ENCODE peak calls at places on chromosomes 13 and 19, in nine cellular contexts. U is dermis microvascular lymphatic vessel endothelial cell; E is ELR; X is AG10803; M is activated naive CD8-positive, alpha-beta T cell treated with anti-CD3 and anti-CD28 coated beads for 36 hours; C is AG20443; F is HT1080; Y is 8988T; O is T-helper 2 cell. K is an unnamed sample.

GRCh38 chr13:44860427-44860826 is 128.8 kb downstream of the NUFIP1 start:
- DNase-seq in X (no peak), E (no peak), M (no peak), U (no peak), O (no peak), Y (no peak), F (no peak), C (no peak), K (no peak)

GRCh38 chr19:52533901-52534300 is 6.4 kb downstream of the ZNF808 start:
- DNase-seq in Y (no peak), O (no peak), X (no peak), E (no peak), M (no peak), U (no peak), F (no peak), C (no peak), K (no peak)

GRCh38 chr19:55536951-55537740 is at the start of gene SBK2:
- DNase-seq in M (no peak), Y (peak; percentile 52), X (no peak), U (no peak), F (no peak), C (no peak), E (no peak), O (no peak), K (no peak)

GRCh38 chr13:24922390-24923304 is 158.7 kb downstream of the RNF17 start:
- DNase-seq in Y (peak; percentile 70), F (peak; percentile 98), X (peak; percentile 96), E (peak; percentile 97), U (peak; percentile 95), C (peak; percentile 98), M (peak; percentile 94), O (peak; percentile 90), K (peak; percentile 87)

GRCh38 chr19:1807030-1807694 is 4.9 kb downstream of the ATP8B3 start:
- DNase-seq in E (no peak), F (no peak), X (no peak), C (no peak), M (no peak), O (no peak), Y (no peak), U (no peak), K (no peak)

GRCh38 chr13:102580552-102581169 is 16.1 kb upstream of the TPP2 start:
- DNase-seq in O (no peak), E (peak; percentile 77), M (no peak), Y (no peak), U (peak; percentile 75), F (peak; percentile 47), X (peak; percentile 74), C (peak; percentile 70), K (no peak)

GRCh38 chr19:2034729-2035589 is 16.1 kb downstream of the MKNK2 start:
- DNase-seq in O (peak; percentile 65), U (no peak), F (no peak), E (peak; percentile 52), C (peak; percentile 69), Y (no peak), X (no peak), M (peak; percentile 72), K (peak; percentile 59)

GRCh38 chr13:42649761-42650289 is 75.9 kb downstream of the TNFSF11 start:
- DNase-seq in X (no peak), Y (no peak), U (no peak), M (no peak), F (no peak), C (no peak), O (no peak), E (no peak), K (no peak)

GRCh38 chr13:114047358-114047881 is 73.5 kb upstream of the C13orf46 start:
- DNase-seq in X (no peak), Y (no peak), U (no peak), O (no peak), M (no peak), F (no peak), E (no peak), C (no peak), K (no peak)

GRCh38 chr13:73987618-73988017 is 146.6 kb downstream of the KLF12 start:
- DNase-seq in Y (no peak), E (no peak), C (no peak), F (no peak), X (no peak), O (no peak), U (no peak), M (no peak), K (no peak)

GRCh38 chr19:48997972-48998371 is 4.3 kb downstream of the RUVBL2 start:
- DNase-seq in F (peak; percentile 61), C (peak; percentile 56), X (peak; percentile 49), U (no peak), M (peak; percentile 43), O (peak; percentile 35), E (peak; percentile 83), Y (no peak), K (no peak)

GRCh38 chr19:35845215-35846037 is 6.9 kb downstream of the NPHS1 start:
- DNase-seq in X (no peak), C (peak; percentile 39), F (no peak), U (no peak), E (peak; percentile 30), Y (peak; percentile 90), O (no peak), M (no peak), K (no peak)

GRCh38 chr19:17296278-17296677 is 6.9 kb downstream of the ABHD8 start:
- DNase-seq in U (peak; percentile 63), F (peak; percentile 74), Y (peak; percentile 77), E (peak; percentile 82), M (no peak), C (no peak), X (peak; percentile 26), O (no peak), K (no peak)

K was measured in T-helper 22 cell.